ENCODE peak calls at places on chromosomes 1 and 21, in five cellular contexts. L, G, T, O and B are unnamed samples.

GRCh38 chr1:2416403-2416802 is 4.0 kb upstream of the PEX10 start:
- DNase-seq in L (no peak), G (no peak), T (no peak), O (no peak), B (peak)

GRCh38 chr1:96926176-96926575 is 204.6 kb downstream of the PTBP2 start:
- DNase-seq in L (no peak), G (no peak), T (no peak), O (no peak), B (no peak)

GRCh38 chr1:112536561-112536960 is 27.8 kb downstream of the WNT2B start:
- DNase-seq in L (no peak), G (no peak), T (no peak), O (no peak), B (no peak)

GRCh38 chr1:241871031-241871430 is 23.0 kb downstream of the EXO1 start:
- DNase-seq in L (no peak), G (no peak), T (no peak), O (no peak), B (no peak)

GRCh38 chr1:222896630-222897526 is 82.0 kb downstream of the DISP1 start:
- DNase-seq in L (no peak), G (no peak), T (no peak), O (no peak), B (no peak)

GRCh38 chr1:167297222-167298214 is 76.8 kb downstream of the POU2F1 start:
- DNase-seq in L (no peak), G (peak), T (peak), O (no peak), B (no peak)

GRCh38 chr1:77271851-77272250 is 10.0 kb upstream of the AK5 start:
- DNase-seq in L (no peak), G (no peak), T (no peak), O (no peak), B (no peak)

GRCh38 chr1:175152006-175152652 is 40.4 kb downstream of the KIAA0040 start:
- DNase-seq in L (peak), G (peak), T (peak), O (peak), B (peak)

GRCh38 chr1:110084226-110085078 is 14.0 kb upstream of the ALX3 start:
- DNase-seq in L (peak), G (peak), T (no peak), O (no peak), B (no peak)

GRCh38 chr21:45363921-45364463 is 41.0 kb upstream of the COL18A1 start:
- DNase-seq in L (no peak), G (no peak), T (peak), O (peak), B (no peak)
- H3K9ac ChIP-seq in L (no peak), G (no peak), T (peak), O (peak), B (no peak)

GRCh38 chr1:71081697-71082080 is 854 bp upstream of the ZRANB2 start:
- DNase-seq in L (peak), G (no peak), T (no peak), O (no peak), B (no peak)
- H3K9ac ChIP-seq in L (no peak), G (no peak), T (peak), O (peak), B (peak)

GRCh38 chr1:200774311-200774710 is 35.6 kb downstream of the CAMSAP2 start:
- DNase-seq in L (no peak), G (no peak), T (no peak), O (no peak), B (no peak)
- H3K9ac ChIP-seq in L (no peak), G (no peak), T (no peak), O (no peak), B (no peak)

GRCh38 chr1:118902299-118903270 is 85.6 kb downstream of the TBX15 start:
- DNase-seq in L (no peak), G (no peak), T (no peak), O (no peak), B (no peak)
- H3K9ac ChIP-seq in L (no peak), G (no peak), T (no peak), O (no peak), B (no peak)

DNA sequence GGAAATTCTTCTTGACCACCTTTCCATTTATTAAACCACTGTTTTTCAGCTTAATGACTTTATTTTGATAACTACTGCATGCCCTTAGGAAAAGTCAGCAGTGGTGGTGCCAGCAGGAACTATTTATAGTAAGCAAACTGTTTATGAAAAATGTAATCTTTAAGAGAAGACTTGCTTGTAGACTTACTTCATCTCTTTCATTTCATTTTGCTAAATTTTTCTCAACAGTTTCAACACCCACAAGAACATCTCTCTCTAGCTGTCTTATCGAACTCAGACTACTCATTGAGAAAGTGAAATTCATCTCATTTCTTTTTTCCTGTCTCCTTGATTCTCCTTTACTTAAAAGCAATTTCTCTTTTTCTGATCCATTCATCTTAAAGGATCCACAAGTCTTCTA is 116.8 kb downstream of the NTMT2 start:
- DNase-seq in L (no peak), G (no peak), T (no peak), O (no peak), B (no peak)
- H3K9ac ChIP-seq in L (no peak), G (no peak), T (no peak), O (no peak), B (no peak)

DNA sequence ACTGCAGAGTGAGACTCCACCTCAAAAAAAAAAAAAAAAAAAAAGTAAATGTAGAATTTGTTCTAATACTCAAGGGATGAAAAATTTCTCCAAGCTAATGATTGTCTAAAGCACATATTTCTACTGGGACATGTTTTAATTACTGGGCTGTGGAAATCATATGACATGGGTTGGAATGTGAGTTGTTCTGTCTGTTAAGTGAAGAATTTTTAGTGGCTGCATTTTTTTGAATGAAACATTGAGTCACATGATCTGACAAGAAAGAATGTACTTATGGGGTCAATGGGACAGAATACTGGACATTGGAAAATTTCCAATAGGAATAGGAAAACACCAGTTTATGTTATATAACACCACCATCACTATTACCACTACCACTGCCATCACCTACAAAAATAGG is 123.8 kb upstream of the IVNS1ABP start:
- DNase-seq in L (no peak), G (no peak), T (no peak), O (no peak), B (no peak)
- H3K9ac ChIP-seq in L (no peak), G (no peak), T (no peak), O (no peak), B (no peak)